ENCODE peak calls at places on chromosome 14, in four cellular contexts. M is body of pancreas, U is mammary epithelial cell, V is lung. X is an unnamed sample.

GRCh38 chr14:21825147-21825743 is 151.6 kb upstream of the OR4E1 start:
- DNase-seq in M (no peak), U (peak; percentile 25), V (no peak), X (peak; percentile 43)

GRCh38 chr14:88323520-88324199 is 591 bp upstream of the KCNK10 start:
- DNase-seq in M (peak; percentile 28), U (no peak), V (no peak), X (peak; percentile 23)

GRCh38 chr14:54647378-54647777 is 80.5 kb downstream of the SAMD4A start:
- DNase-seq in M (no peak), U (no peak), V (no peak), X (no peak)

GRCh38 chr14:23056956-23057756 is at the start of gene CDH24:
- DNase-seq in M (peak; percentile 82), U (peak; percentile 62), V (peak; percentile 63), X (peak; percentile 91)

GRCh38 chr14:100706860-100707259 is 19.8 kb upstream of the DLK1 start:
- DNase-seq in M (no peak), U (no peak), V (no peak), X (no peak)

GRCh38 chr14:64800000-64800399 is 79.7 kb downstream of the SPTB start:
- DNase-seq in M (peak; percentile 62), U (peak; percentile 23), V (peak; percentile 57), X (peak; percentile 23)

GRCh38 chr14:96824283-96824682 is 27.1 kb downstream of the VRK1 start:
- DNase-seq in M (no peak), U (peak; percentile 69), V (no peak), X (no peak)

GRCh38 chr14:60485600-60486251 is at the start of gene C14orf39:
- DNase-seq in M (no peak), U (no peak), V (no peak), X (peak; percentile 39)

GRCh38 chr14:53953002-53953827 is 3.4 kb downstream of the BMP4 start:
- DNase-seq in M (peak; percentile 79), U (peak; percentile 59), V (peak; percentile 86), X (peak; percentile 82)

GRCh38 chr14:100410056-100410565 is 87.0 kb downstream of the SLC25A47 start:
- DNase-seq in M (no peak), U (peak; percentile 75), V (no peak), X (no peak)

GRCh38 chr14:64625363-64626232 is 75.8 kb downstream of the PPP1R36 start:
- DNase-seq in M (peak; percentile 61), U (no peak), V (no peak), X (peak; percentile 32)

GRCh38 chr14:63286071-63286470 is 32.7 kb downstream of the GPHB5 start:
- DNase-seq in M (peak; percentile 57), U (no peak), V (no peak), X (no peak)

GRCh38 chr14:38291681-38292459 is 36.0 kb upstream of the CLEC14A start:
- DNase-seq in M (no peak), U (no peak), V (no peak), X (no peak)

GRCh38 chr14:69005432-69006148 is 26.5 kb upstream of the ACTN1 start:
- DNase-seq in M (peak; percentile 42), U (peak; percentile 88), V (peak; percentile 53), X (no peak)

GRCh38 chr14:69149461-69150244 is 3.3 kb downstream of the DCAF5 start:
- DNase-seq in M (no peak), U (peak; percentile 63), V (no peak), X (no peak)

GRCh38 chr14:56807586-56808168 is 2.6 kb downstream of the OTX2 start:
- DNase-seq in M (no peak), U (no peak), V (no peak), X (no peak)

GRCh38 chr14:58772061-58772604 is 134.4 kb downstream of the DACT1 start:
- DNase-seq in M (no peak), U (no peak), V (no peak), X (no peak)

GRCh38 chr14:105854600-105855245 is 328.3 kb downstream of the TMEM121 start:
- DNase-seq in M (no peak), U (no peak), V (no peak), X (no peak)

GRCh38 chr14:55438066-55438683 is 2.2 kb downstream of the TBPL2 start:
- DNase-seq in M (peak; percentile 36), U (peak; percentile 42), V (no peak), X (peak; percentile 50)

GRCh38 chr14:93543766-93544165 is 113.0 kb downstream of the UNC79 start:
- DNase-seq in M (no peak), U (peak; percentile 5), V (no peak), X (no peak)

GRCh38 chr14:56116128-56116900 is 1.9 kb upstream of the PELI2 start:
- DNase-seq in M (no peak), U (no peak), V (no peak), X (no peak)

GRCh38 chr14:39029789-39030188 is 73.2 kb downstream of the SEC23A start:
- DNase-seq in M (no peak), U (no peak), V (no peak), X (no peak)

GRCh38 chr14:87628129-87628528 is 364.9 kb downstream of the GALC start:
- DNase-seq in M (peak; percentile 25), U (peak; percentile 52), V (no peak), X (no peak)

GRCh38 chr14:104150201-104151027 is 12.0 kb downstream of the KIF26A start:
- DNase-seq in M (peak; percentile 50), U (no peak), V (no peak), X (peak; percentile 7)

GRCh38 chr14:43471595-43471994 is 1035.5 kb downstream of the FSCB start:
- DNase-seq in M (no peak), U (no peak), V (no peak), X (no peak)

GRCh38 chr14:39266589-39266870 is 32.8 kb downstream of the MIA2 start:
- DNase-seq in M (peak; percentile 93), U (no peak), V (peak; percentile 67), X (peak; percentile 65)

GRCh38 chr14:33315721-33316120 is 377.0 kb downstream of the NPAS3 start:
- DNase-seq in M (no peak), U (no peak), V (no peak), X (no peak)

GRCh38 chr14:54786191-54786755 is 116.4 kb downstream of the GCH1 start:
- DNase-seq in M (no peak), U (no peak), V (no peak), X (no peak)

GRCh38 chr14:101199028-101199770 is 295.7 kb upstream of the RTL1 start:
- DNase-seq in M (no peak), U (no peak), V (no peak), X (peak; percentile 3)

GRCh38 chr14:55107766-55108554 is 21.1 kb upstream of the LGALS3 start:
- DNase-seq in M (peak; percentile 73), U (peak; percentile 90), V (peak; percentile 86), X (peak; percentile 31)

GRCh38 chr14:59768855-59769254 is 101.7 kb downstream of the RTN1 start:
- DNase-seq in M (no peak), U (no peak), V (no peak), X (no peak)

GRCh38 chr14:77024171-77024627 is 4.3 kb downstream of the IRF2BPL start:
- DNase-seq in M (peak; percentile 70), U (peak; percentile 65), V (no peak), X (peak; percentile 65)

GRCh38 chr14:91729756-91730155 is 2.1 kb downstream of the CATSPERB start:
- DNase-seq in M (no peak), U (no peak), V (no peak), X (no peak)

GRCh38 chr14:64680013-64680674 is 24.1 kb upstream of the PLEKHG3 start:
- DNase-seq in M (no peak), U (peak; percentile 99), V (no peak), X (no peak)

GRCh38 chr14:79513446-79513845 is 697.9 kb downstream of the DIO2 start:
- DNase-seq in M (no peak), U (no peak), V (no peak), X (no peak)

GRCh38 chr14:79516009-79516408 is 695.3 kb downstream of the DIO2 start:
- DNase-seq in M (no peak), U (no peak), V (no peak), X (no peak)

GRCh38 chr14:79511146-79511545 is 700.2 kb downstream of the DIO2 start:
- DNase-seq in M (no peak), U (no peak), V (no peak), X (no peak)

GRCh38 chr14:79515158-79515557 is 696.1 kb downstream of the DIO2 start:
- DNase-seq in M (no peak), U (no peak), V (no peak), X (no peak)

DNA sequence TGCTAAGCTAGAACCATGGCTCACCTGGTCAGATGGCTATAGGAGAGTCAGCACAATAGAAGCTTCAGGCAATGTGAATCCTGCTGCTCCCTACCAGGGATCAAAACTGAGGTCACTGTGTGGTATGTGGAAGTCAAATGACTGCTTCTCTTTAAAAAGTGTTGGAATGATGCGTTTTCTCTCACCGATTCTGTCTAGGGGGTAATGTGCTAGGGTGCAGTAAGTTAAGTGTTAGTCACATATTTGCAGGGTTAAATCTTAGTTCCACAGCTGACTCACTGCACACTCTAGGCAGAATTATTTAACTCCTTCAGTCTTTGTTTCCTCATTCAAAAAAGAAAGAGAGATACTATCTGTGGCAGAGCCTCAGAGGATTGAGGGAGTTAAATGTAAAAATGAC is 696.6 kb downstream of the DIO2 start:
- DNase-seq in M (no peak), U (no peak), V (no peak), X (no peak)
- H3K4me3 ChIP-seq in M (no peak overlapping the region), U (no peak overlapping the region), V (no peak overlapping the region), X (no peak overlapping the region)

GRCh38 chr14:95149441-95149840 is 7.9 kb downstream of the DICER1 start:
- DNase-seq in M (no peak), U (no peak), V (no peak), X (no peak)
- H3K4me1 ChIP-seq in M (peaks cover 61% of the 10 kb centered on the region), U (peaks cover 3% of the 10 kb centered on the region), V (peaks cover 8% of the 10 kb centered on the region), X (peaks cover 18% of the 10 kb centered on the region)

DNA sequence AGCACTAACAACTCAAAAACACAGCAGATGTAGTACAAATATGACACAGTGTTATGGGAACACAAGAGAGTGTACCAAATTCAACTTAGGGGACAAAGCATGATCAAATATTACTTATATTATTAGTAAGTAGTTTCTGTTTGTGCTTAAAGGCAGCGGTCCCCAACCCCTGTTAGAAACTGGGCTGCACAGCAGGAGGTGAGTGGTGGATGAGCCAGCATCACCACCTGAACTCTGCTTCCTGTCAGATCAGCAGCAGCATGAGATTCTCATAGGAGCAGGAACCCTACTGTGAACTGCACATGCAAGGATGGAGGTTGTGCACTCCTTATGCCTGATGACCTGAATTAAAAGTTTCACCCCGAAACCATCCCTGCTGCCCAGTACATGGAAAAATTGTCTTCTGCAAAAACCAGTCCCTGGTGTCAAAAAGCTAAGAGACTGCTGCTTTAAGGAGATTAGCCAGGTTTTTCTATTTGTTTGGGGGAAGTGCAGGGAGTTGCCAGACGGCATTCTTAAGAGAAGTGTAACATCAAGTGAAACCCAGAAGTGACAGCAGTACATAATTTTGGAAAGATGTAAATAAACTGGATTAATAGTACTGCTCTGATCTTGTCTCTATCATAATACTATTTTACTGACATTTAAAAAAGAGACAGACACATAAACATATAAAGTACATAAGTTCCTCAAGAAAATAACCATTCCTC is 26.7 kb downstream of the GTF2A1 start:
- DNase-seq in M (no peak), U (no peak), V (no peak), X (no peak)
- H3K36me3 ChIP-seq in M (peaks cover 17% of the 10 kb centered on the region), U (peaks cover 13% of the 10 kb centered on the region), V (peaks cover 16% of the 10 kb centered on the region), X (peaks cover 48% of the 10 kb centered on the region)

GRCh38 chr14:99250636-99251208 is 21.3 kb downstream of the BCL11B start:
- DNase-seq in M (no peak), U (no peak), V (no peak), X (no peak)

GRCh38 chr14:99249389-99249788 is 22.6 kb downstream of the BCL11B start:
- DNase-seq in M (no peak), U (peak; percentile 60), V (no peak), X (no peak)

GRCh38 chr14:99247091-99247729 is 24.8 kb downstream of the BCL11B start:
- DNase-seq in M (no peak), U (no peak), V (no peak), X (peak; percentile 22)

GRCh38 chr14:99247772-99248171 is 24.2 kb downstream of the BCL11B start:
- DNase-seq in M (no peak), U (no peak), V (no peak), X (no peak)

GRCh38 chr14:99248761-99249171 is 23.2 kb downstream of the BCL11B start:
- DNase-seq in M (no peak), U (no peak), V (no peak), X (no peak)
- H3K4me3 ChIP-seq in M (no peak overlapping the region), U (no peak overlapping the region), V (no peak overlapping the region), X (no peak overlapping the region)